ENCODE peak calls at places on chromosomes 6 and 20, in seven cellular contexts. S is NCI-H524, W is left kidney, O is non-pigmented ciliary epithelial cell, Y is T-helper 2 cell, X is PC-3, H is NCI-H1436 treated with DMSO at 0.1 percent for 48 hours. U is an unnamed sample.

GRCh38 chr20:4869290-4870193 is 131.8 kb downstream of the SLC23A2 start:
- DNase-seq in S (no peak), W (peak), O (no peak), Y (no peak), X (peak), H (no peak), U (peak)

GRCh38 chr6:62492192-62492822 is 206.3 kb upstream of the KHDRBS2 start:
- DNase-seq in S (no peak), W (no peak), O (no peak), Y (no peak), X (no peak), H (no peak), U (no peak)

GRCh38 chr6:168035661-168036616 is 38.5 kb downstream of the KIF25 start:
- DNase-seq in S (peak), W (no peak), O (no peak), Y (no peak), X (peak), H (no peak), U (peak)

GRCh38 chr20:1334761-1335160 is 5.8 kb upstream of the SDCBP2 start:
- DNase-seq in S (no peak), W (no peak), O (no peak), Y (no peak), X (no peak), H (no peak), U (no peak)

GRCh38 chr20:62025394-62025793 is 40.3 kb downstream of the TAF4 start:
- DNase-seq in S (no peak), W (no peak), O (no peak), Y (no peak), X (no peak), H (no peak), U (no peak)

GRCh38 chr20:23856736-23857135 is 22.8 kb downstream of the CST5 start:
- DNase-seq in S (no peak), W (no peak), O (no peak), Y (no peak), X (peak), H (no peak), U (no peak)

GRCh38 chr6:68196645-68197044 is 438.4 kb upstream of the ADGRB3 start:
- DNase-seq in S (no peak), W (no peak), O (no peak), Y (no peak), X (peak), H (no peak), U (no peak)

GRCh38 chr6:168101201-168102092 is 22.4 kb upstream of the FRMD1 start:
- DNase-seq in S (no peak), W (peak), O (no peak), Y (no peak), X (no peak), H (no peak), U (no peak)

GRCh38 chr6:154606457-154606856 is 96.0 kb upstream of the CNKSR3 start:
- DNase-seq in S (no peak), W (no peak), O (no peak), Y (no peak), X (no peak), H (no peak), U (no peak)

GRCh38 chr6:118980063-118980462 is 45.1 kb upstream of the MCM9 start:
- DNase-seq in S (no peak), W (peak), O (no peak), Y (no peak), X (no peak), H (no peak), U (peak)

GRCh38 chr20:23180451-23180921 is 94.4 kb upstream of the CD93 start:
- DNase-seq in S (no peak), W (no peak), O (no peak), Y (no peak), X (no peak), H (no peak), U (no peak)

GRCh38 chr6:57094689-57095088 is 4.7 kb downstream of the ZNF451 start:
- DNase-seq in S (no peak), W (no peak), O (no peak), Y (no peak), X (no peak), H (no peak), U (no peak)

GRCh38 chr6:11292837-11293236 is 60.4 kb upstream of the NEDD9 start:
- DNase-seq in S (no peak), W (no peak), O (no peak), Y (no peak), X (no peak), H (no peak), U (no peak)

GRCh38 chr6:103122766-103123601 is 1729.5 kb downstream of the GRIK2 start:
- DNase-seq in S (peak), W (peak), O (no peak), Y (no peak), X (peak), H (no peak), U (peak)

GRCh38 chr6:130760006-130760405 is 67.2 kb upstream of the SMLR1 start:
- DNase-seq in S (peak), W (peak), O (no peak), Y (no peak), X (peak), H (no peak), U (no peak)

GRCh38 chr6:139028658-139029469 is at the start of gene ABRACL:
- DNase-seq in S (peak), W (peak), O (peak), Y (peak), X (peak), H (peak), U (peak)

U was measured in transverse colon.